ENCODE peak calls at places on chromosome 15, in five cellular contexts. D is SK-N-SH, G is GM12878, A is HepG2, Q is K562. T is an unnamed sample.

GRCh38 chr15:67167131-67167530 is 87.3 kb downstream of the AAGAB start:
- DNase-seq in D (no peak), G (no peak), A (no peak), Q (no peak), T (no peak)

GRCh38 chr15:26889298-26889898 is 22.5 kb downstream of the GABRA5 start:
- DNase-seq in D (peak), G (peak), A (peak), Q (peak), T (peak)

GRCh38 chr15:94387854-94388441 is 156.6 kb downstream of the MCTP2 start:
- DNase-seq in D (no peak), G (peak), A (no peak), Q (no peak), T (no peak)

GRCh38 chr15:93520206-93520605 is 431.2 kb upstream of the RGMA start:
- DNase-seq in D (no peak), G (no peak), A (no peak), Q (no peak), T (no peak)

GRCh38 chr15:65939901-65940617 is 70.8 kb downstream of the RAB11A start:
- DNase-seq in D (no peak), G (no peak), A (no peak), Q (no peak), T (no peak)

GRCh38 chr15:64455951-64456350 is 4.4 kb upstream of the ZNF609 start:
- DNase-seq in D (no peak), G (no peak), A (no peak), Q (no peak), T (peak)

GRCh38 chr15:100311099-100311751 is 30.6 kb downstream of the ADAMTS17 start:
- DNase-seq in D (peak), G (no peak), A (no peak), Q (no peak), T (no peak)

GRCh38 chr15:45148076-45149059 is 18.6 kb downstream of the DUOX1 start:
- DNase-seq in D (peak), G (no peak), A (no peak), Q (no peak), T (no peak)

GRCh38 chr15:69914960-69915359 is 182.8 kb downstream of the TLE3 start:
- DNase-seq in D (no peak), G (no peak), A (no peak), Q (no peak), T (peak)

GRCh38 chr15:57866149-57866736 is 159.7 kb downstream of the POLR2M start:
- DNase-seq in D (peak), G (no peak), A (peak), Q (peak), T (no peak)

GRCh38 chr15:65952425-65953053 is 83.2 kb downstream of the RAB11A start:
- DNase-seq in D (no peak), G (no peak), A (peak), Q (no peak), T (no peak)

GRCh38 chr15:88605507-88606436 is 15.4 kb upstream of the AEN start:
- DNase-seq in D (peak), G (no peak), A (no peak), Q (peak), T (no peak)

GRCh38 chr15:71629147-71629760 is 181.1 kb upstream of the NR2E3 start:
- DNase-seq in D (no peak), G (no peak), A (no peak), Q (no peak), T (no peak)

GRCh38 chr15:64050281-64051092 is 4.2 kb upstream of the DAPK2 start:
- DNase-seq in D (peak), G (no peak), A (peak), Q (no peak), T (no peak)

GRCh38 chr15:60631620-60632019 is 152.7 kb upstream of the ICE2 start:
- DNase-seq in D (no peak), G (no peak), A (no peak), Q (no peak), T (no peak)

GRCh38 chr15:41892621-41893421 is 1.0 kb downstream of the SPTBN5 start:
- DNase-seq in D (peak), G (no peak), A (no peak), Q (no peak), T (no peak)

GRCh38 chr15:33226559-33227181 is 32.2 kb upstream of the FMN1 start:
- DNase-seq in D (peak), G (peak), A (no peak), Q (peak), T (peak)

GRCh38 chr15:51830279-51830806 is 890 bp downstream of the TMOD3 start:
- DNase-seq in D (no peak), G (no peak), A (no peak), Q (no peak), T (no peak)

GRCh38 chr15:77851696-77852095 is 219.0 kb upstream of the LINGO1 start:
- DNase-seq in D (peak), G (no peak), A (peak), Q (no peak), T (no peak)

GRCh38 chr15:34900748-34901147 is 68.8 kb downstream of the AQR start:
- DNase-seq in D (no peak), G (no peak), A (no peak), Q (no peak), T (no peak)

GRCh38 chr15:68385671-68386586 is 46.0 kb downstream of the ITGA11 start:
- DNase-seq in D (no peak), G (no peak), A (no peak), Q (no peak), T (no peak)

GRCh38 chr15:89812126-89812846 is 2.4 kb downstream of the ANPEP start:
- DNase-seq in D (peak), G (no peak), A (peak), Q (no peak), T (peak)
- H3K4me3 ChIP-seq in D (no peak), G (no peak), A (peak), Q (no peak), T (peak)

DNA sequence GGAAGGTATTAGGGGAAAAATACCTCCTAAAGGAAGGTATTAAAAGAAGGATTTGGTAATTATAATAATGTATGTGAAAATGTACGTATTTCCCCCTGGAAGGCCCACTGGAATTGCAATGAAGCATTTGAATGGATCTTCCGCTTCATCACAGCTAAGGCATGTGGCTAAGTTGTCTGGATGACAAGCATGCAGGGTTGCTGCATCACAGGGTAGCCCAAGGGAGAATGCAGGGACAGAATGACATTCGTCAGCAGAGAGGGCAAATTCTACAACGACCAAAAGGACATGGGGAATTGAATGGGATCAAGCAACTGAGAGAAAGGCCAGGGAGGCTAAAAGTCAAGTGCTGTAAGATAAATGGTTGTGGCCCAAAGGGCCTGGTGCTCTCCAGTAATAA is 95.4 kb downstream of the ISL2 start:
- DNase-seq in D (no peak), G (no peak), A (no peak), Q (no peak), T (no peak)
- TF ChIP-seq REST in D (no peak), G (no peak), A (no peak), Q (no peak), T (no peak)

GRCh38 chr15:61880079-61880478 is 180.2 kb downstream of the VPS13C start:
- DNase-seq in D (no peak), G (no peak), A (no peak), Q (no peak), T (no peak)

GRCh38 chr15:61879219-61879618 is 181.0 kb downstream of the VPS13C start:
- DNase-seq in D (no peak), G (no peak), A (peak), Q (no peak), T (no peak)
- TF ChIP-seq GABPA in D (no peak), G (no peak), A (no peak), Q (no peak), T (no peak)

GRCh38 chr15:53982876-53983275 is 4.6 kb downstream of the UNC13C start:
- DNase-seq in D (no peak), G (no peak), A (no peak), Q (no peak), T (no peak)

GRCh38 chr15:53978248-53978906 is at the start of gene UNC13C:
- DNase-seq in D (peak), G (no peak), A (peak), Q (no peak), T (no peak)

GRCh38 chr15:53985562-53985961 is 7.3 kb downstream of the UNC13C start:
- DNase-seq in D (no peak), G (no peak), A (no peak), Q (no peak), T (no peak)

GRCh38 chr15:53979051-53979788 is 979 bp downstream of the UNC13C start:
- DNase-seq in D (no peak), G (no peak), A (no peak), Q (no peak), T (no peak)

GRCh38 chr15:53982281-53982680 is 4.0 kb downstream of the UNC13C start:
- DNase-seq in D (no peak), G (no peak), A (no peak), Q (no peak), T (no peak)
- H3K4me3 ChIP-seq in D (no peak), G (no peak), A (no peak), Q (no peak), T (no peak)

GRCh38 chr15:75840659-75841058 is 2.6 kb upstream of the UBE2Q2 start:
- DNase-seq in D (peak), G (no peak), A (no peak), Q (no peak), T (no peak)
- TF ChIP-seq REST in D (no peak), G (no peak), A (no peak), Q (no peak), T (no peak)

DNA sequence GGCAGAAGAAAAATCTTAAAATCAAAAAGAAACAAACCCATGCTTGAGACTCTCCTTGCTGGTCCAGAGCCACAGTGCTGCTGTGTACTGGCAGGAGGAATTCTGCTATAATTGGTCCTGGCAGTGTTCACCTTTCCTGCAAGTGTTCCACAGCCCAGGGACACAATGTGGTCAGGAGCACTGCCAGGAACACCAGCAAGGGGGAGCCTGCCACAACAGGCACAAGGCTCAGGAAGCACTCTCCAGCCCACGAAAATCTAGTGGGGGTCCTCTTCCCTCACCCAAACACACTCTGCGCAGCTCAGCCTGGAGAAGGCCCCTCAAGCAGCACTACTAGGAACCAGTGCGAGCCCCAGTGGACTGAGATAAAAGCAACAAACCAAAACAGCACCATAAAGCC is 92.9 kb downstream of the UBE3A start:
- DNase-seq in D (peak), G (no peak), A (peak), Q (no peak), T (no peak)
- TF ChIP-seq GABPA in D (no peak), G (no peak), A (no peak), Q (no peak), T (no peak)

DNA sequence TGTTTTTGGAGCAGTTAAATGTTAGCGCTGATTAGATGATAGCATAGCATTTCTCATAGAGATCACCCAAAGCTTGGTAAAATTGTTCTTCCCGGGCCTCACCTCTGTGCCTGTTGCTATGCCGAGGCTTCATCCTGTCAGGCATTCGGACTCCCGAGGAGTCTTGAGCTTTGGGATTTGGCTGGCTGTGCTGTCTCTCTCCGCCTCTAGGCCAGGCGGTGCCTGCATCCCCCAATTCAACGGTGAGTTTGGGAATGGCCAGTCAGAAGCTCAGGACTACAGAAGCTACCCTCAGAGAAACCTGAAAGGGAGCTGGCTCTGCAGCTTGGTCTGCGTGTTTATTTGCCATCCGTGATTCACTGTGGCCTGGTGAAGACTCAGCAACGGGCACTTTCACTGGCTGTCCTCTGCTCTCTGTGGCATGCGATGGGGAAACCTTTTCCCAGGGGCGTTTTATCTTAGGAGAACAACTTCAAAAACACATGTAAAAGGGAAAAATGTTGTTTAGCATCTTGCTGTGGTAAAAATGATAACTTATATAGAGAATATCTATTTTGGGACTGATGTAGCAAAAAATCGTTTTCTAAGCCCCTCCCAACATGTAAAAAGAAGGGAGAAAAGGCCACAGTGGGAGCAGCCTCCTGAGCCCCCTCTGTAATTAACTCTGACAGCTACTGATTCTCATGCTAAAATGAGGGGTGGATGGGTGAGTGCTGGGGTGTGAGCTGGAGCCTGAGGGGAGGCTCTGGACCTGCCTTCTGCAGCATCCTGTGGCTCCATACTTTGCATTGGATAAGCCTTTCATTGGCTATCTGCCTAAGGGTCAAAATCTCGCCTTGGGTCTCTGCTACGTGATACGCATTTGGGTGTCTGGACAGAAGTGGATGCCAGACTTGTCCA is 103.3 kb upstream of the KLHL25 start:
- DNase-seq in D (no peak), G (no peak), A (no peak), Q (no peak), T (no peak)
- H3K4me3 ChIP-seq in D (no peak), G (no peak), A (no peak), Q (no peak), T (no peak)

DNA sequence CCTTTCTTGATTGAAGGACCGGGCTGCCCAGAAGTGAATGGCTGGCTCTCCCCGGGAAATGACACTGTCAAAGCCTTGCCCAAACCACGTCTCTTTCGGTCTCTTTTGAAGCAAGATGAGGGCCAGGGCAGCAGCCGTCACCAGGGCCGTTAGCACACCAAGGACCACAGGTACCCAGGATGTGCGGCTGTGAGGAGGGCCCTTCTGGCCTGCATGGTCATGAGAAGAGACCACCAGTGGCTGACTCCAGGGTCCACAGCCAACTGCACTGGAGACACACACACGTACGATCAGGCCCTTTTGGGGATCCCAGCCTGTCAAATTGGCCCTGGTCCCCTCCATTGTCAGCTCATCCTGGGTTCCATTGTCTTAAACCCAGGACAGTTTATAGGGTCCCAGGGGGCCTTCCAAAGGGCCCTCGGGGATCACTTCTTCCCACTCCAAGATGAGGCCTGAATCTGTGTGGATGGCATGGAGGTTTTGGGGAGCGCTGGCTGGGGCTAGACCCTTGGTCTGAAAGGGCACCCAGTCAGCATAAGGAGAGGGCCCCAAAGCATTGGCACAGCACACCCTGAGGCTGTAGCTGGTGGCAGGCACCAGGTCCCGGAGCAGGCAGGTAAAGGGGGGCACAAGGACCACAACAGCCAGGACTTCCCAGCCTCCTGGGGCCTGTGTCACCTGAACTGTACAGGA is 50.9 kb downstream of the ETFA start:
- DNase-seq in D (no peak), G (no peak), A (no peak), Q (no peak), T (no peak)
- TF ChIP-seq REST in D (no peak), G (no peak), A (no peak), Q (no peak), T (no peak)

DNA sequence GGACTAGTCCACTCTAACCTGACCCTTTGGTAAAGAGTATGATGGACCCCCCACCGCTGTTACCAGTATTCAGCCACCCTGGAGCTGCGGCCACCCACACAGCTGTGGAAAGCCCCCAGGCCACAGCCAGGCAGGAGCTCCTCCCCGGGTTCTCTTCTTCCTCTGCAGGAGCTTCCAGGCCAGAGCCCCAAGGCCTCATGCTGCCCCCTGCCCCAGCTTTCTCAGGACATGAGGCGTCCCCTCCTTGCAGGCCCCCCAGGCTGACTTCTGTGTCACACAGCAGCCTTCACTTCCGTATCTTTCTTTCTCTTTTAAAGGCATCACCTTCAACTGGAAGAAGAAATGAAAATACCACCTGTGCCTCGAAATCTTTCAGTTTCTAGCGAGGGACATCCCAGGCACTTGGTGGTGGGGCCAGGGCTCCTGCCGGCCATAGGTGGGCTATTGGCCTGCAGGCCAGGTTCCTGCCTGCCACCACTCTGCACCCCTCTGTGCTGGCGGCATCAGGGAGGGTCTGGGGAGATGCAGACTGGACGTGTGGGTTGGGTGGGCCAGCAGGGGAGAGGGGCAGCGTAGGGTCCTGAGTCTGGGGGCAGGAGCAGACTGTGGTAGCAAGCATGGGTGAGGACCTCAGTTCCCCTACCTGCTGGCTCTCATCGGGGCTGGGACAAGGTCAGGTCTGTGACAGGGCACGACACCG is 19.9 kb downstream of the KLF13 start:
- DNase-seq in D (no peak), G (no peak), A (no peak), Q (no peak), T (no peak)
- TF ChIP-seq GABPA in D (no peak), G (no peak), A (no peak), Q (no peak), T (no peak)

GRCh38 chr15:40292246-40292645 is 9.4 kb upstream of the ANKRD63 start:
- DNase-seq in D (no peak), G (no peak), A (no peak), Q (no peak), T (no peak)

GRCh38 chr15:40293006-40293405 is 10.1 kb upstream of the ANKRD63 start:
- DNase-seq in D (no peak), G (no peak), A (no peak), Q (no peak), T (no peak)

GRCh38 chr15:40289140-40289775 is 6.4 kb upstream of the ANKRD63 start:
- DNase-seq in D (no peak), G (no peak), A (no peak), Q (no peak), T (no peak)

GRCh38 chr15:40291088-40291574 is 8.3 kb upstream of the ANKRD63 start:
- DNase-seq in D (peak), G (no peak), A (no peak), Q (peak), T (no peak)

GRCh38 chr15:40290540-40291087 is 7.8 kb upstream of the ANKRD63 start:
- DNase-seq in D (no peak), G (no peak), A (no peak), Q (no peak), T (no peak)
- H3K4me3 ChIP-seq in D (no peak), G (no peak), A (peak), Q (peak), T (no peak)

T was measured in HL-60.